ENCODE peak calls at places on chromosomes 4 and X, in six cellular contexts. T, L, U, P, W and S are unnamed samples.

GRCh38 chr4:95867919-95868318 is 28.0 kb downstream of the PDHA2 start:
- DNase-seq in L (peak; percentile 26), U (no peak), W (no peak), P (peak; percentile 13), T (no peak), S (no peak)

GRCh38 chrX:153873282-153874090 is 12.5 kb downstream of the L1CAM start:
- DNase-seq in U (no peak), W (peak; percentile 65), P (no peak), T (no peak), L (no peak), S (no peak)

GRCh38 chrX:129495941-129496340 is 27.3 kb downstream of the SMARCA1 start:
- DNase-seq in L (peak; percentile 33), P (peak; percentile 65), W (no peak), T (no peak), U (peak; percentile 48), S (no peak)

GRCh38 chrX:2572740-2573139 is 72.0 kb upstream of the DHRSX start:
- DNase-seq in T (no peak), P (peak; percentile 59), U (no peak), W (no peak), L (no peak), S (no peak)

GRCh38 chrX:40105791-40106676 is 8.3 kb upstream of the BCOR start:
- DNase-seq in L (peak; percentile 71), T (peak; percentile 70), P (peak; percentile 53), W (no peak), U (no peak), S (peak; percentile 87)

GRCh38 chrX:118807151-118808017 is 16.2 kb upstream of the ZCCHC12 start:
- DNase-seq in W (peak; percentile 30), P (peak; percentile 64), L (peak; percentile 47), T (no peak), U (peak; percentile 52), S (peak; percentile 48)

GRCh38 chrX:13579696-13580095 is 10.3 kb downstream of the EGFL6 start:
- DNase-seq in W (no peak), L (no peak), P (no peak), T (no peak), U (no peak), S (no peak)

GRCh38 chr4:147492301-147492700 is 11.4 kb downstream of the EDNRA start:
- DNase-seq in L (peak; percentile 37), T (no peak), W (no peak), U (peak; percentile 33), P (no peak), S (no peak)

GRCh38 chrX:31112226-31112999 is 40.6 kb upstream of the FTHL17 start:
- DNase-seq in L (no peak), T (no peak), W (no peak), U (no peak), P (no peak), S (no peak)

GRCh38 chr4:807792-808191 is 18.1 kb downstream of the CPLX1 start:
- DNase-seq in U (no peak), T (no peak), P (no peak), W (no peak), L (no peak), S (no peak)

GRCh38 chr4:112210777-112211176 is 20.8 kb upstream of the AP1AR start:
- DNase-seq in T (no peak), U (no peak), L (no peak), P (no peak), W (no peak), S (no peak)

GRCh38 chrX:38437093-38437492 is 84.7 kb downstream of the OTC start:
- DNase-seq in W (no peak), P (peak; percentile 40), T (no peak), U (peak; percentile 0), L (no peak), S (no peak)

GRCh38 chr4:3465698-3466671 is 2.9 kb downstream of the DOK7 start:
- DNase-seq in W (no peak), U (no peak), P (no peak), L (no peak), T (no peak), S (peak; percentile 74)

GRCh38 chr4:101020956-101021355 is 326.4 kb downstream of the PPP3CA start:
- DNase-seq in T (no peak), W (no peak), U (peak; percentile 75), L (peak; percentile 79), P (no peak), S (no peak)

GRCh38 chr4:124685851-124686250 is 26.7 kb downstream of the ANKRD50 start:
- DNase-seq in L (no peak), U (no peak), P (no peak), T (no peak), W (no peak), S (no peak)

GRCh38 chr4:41358626-41359025 is 101.9 kb downstream of the UCHL1 start:
- DNase-seq in L (peak; percentile 24), U (no peak), W (no peak), T (no peak), P (no peak), S (no peak)

GRCh38 chrX:64338296-64338695 is 57.0 kb downstream of the MTMR8 start:
- DNase-seq in L (no peak), W (no peak), T (no peak), P (peak; percentile 56), U (no peak), S (no peak)

GRCh38 chrX:17007134-17007768 is 60.8 kb downstream of the REPS2 start:
- DNase-seq in W (no peak), U (no peak), T (no peak), P (no peak), L (peak; percentile 0), S (peak; percentile 42)

GRCh38 chr4:48445704-48446103 is 37.4 kb upstream of the SLC10A4 start:
- DNase-seq in W (no peak), P (peak; percentile 58), L (peak; percentile 13), U (peak; percentile 12), T (no peak), S (no peak)

GRCh38 chrX:63686878-63687714 is 97.9 kb downstream of the ARHGEF9 start:
- DNase-seq in T (peak; percentile 43), P (peak; percentile 71), U (peak; percentile 45), W (peak; percentile 21), L (peak; percentile 57), S (peak; percentile 26)

GRCh38 chr4:53916431-53916889 is 147.9 kb downstream of the CHIC2 start:
- DNase-seq in T (no peak), L (no peak), P (peak; percentile 40), U (peak; percentile 83), W (no peak), S (no peak)

GRCh38 chr4:183729430-183730328 is 70.6 kb downstream of the TRAPPC11 start:
- DNase-seq in U (peak; percentile 70), P (no peak), W (no peak), L (peak; percentile 7), T (no peak), S (no peak)

GRCh38 chr4:163256680-163257343 is 75.6 kb downstream of the NPY1R start:
- DNase-seq in P (no peak), U (no peak), W (no peak), L (no peak), T (no peak), S (no peak)

GRCh38 chr4:176769519-176769918 is 23.2 kb downstream of the VEGFC start:
- DNase-seq in P (no peak), T (no peak), W (no peak), L (peak; percentile 91), U (peak; percentile 99), S (no peak)

GRCh38 chrX:135974279-135974856 is 580 bp upstream of the MMGT1 start:
- DNase-seq in T (peak; percentile 48), U (peak; percentile 52), P (peak; percentile 23), W (peak; percentile 54), L (peak; percentile 60), S (peak; percentile 69)

GRCh38 chrX:3006500-3006899 is at the start of gene ARSH:
- DNase-seq in U (no peak), T (no peak), L (no peak), W (no peak), P (no peak), S (no peak)

DNA sequence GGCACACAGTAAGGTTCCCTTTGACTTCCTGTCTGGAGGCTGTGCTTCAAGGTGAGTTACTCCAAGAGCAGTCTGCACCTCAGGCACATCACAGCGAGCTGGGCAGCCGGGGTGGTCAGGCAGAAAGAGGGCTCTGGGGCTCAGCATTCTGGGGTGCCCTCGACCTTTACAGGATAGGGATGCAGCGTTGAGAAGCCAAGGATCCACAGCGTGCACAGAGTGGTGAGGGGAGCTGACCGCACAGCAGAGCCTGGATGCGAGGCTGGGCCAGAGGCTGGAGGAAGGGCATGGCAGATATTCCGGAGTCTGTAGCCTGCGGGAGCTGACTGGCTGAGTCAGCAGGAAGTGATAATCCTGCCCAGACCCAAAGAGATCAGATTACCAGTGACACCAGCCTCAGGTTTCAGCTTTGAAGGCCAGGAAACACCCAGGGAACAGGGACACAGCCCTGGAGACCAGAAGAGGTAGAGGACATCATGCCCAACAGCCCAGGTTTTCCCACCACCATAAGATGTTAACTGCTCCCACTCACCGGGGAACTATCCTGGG is 38.4 kb upstream of the PDLIM3 start:
- DNase-seq in P (peak; percentile 92), W (no peak), L (peak; percentile 93), U (peak; percentile 80), T (peak; percentile 57), S (peak; percentile 88)
- H3K4me2 ChIP-seq in P (peak overlapping the region; percentile 11), W (no peak overlapping the region), L (no peak overlapping the region), U (peak overlapping the region; percentile 11), T (peak overlapping the region; percentile 57), S (no peak overlapping the region)

GRCh38 chrX:21930986-21931385 is 9.5 kb upstream of the SMS start:
- DNase-seq in P (no peak), W (no peak), U (no peak), L (no peak), T (no peak), S (no peak)

GRCh38 chrX:21933077-21933476 is 7.4 kb upstream of the SMS start:
- DNase-seq in L (no peak), P (no peak), U (no peak), W (no peak), T (peak; percentile 62), S (peak; percentile 51)

GRCh38 chrX:21932277-21932996 is 8.1 kb upstream of the SMS start:
- DNase-seq in U (peak; percentile 97), L (peak; percentile 93), P (peak; percentile 80), W (no peak), T (no peak), S (no peak)

GRCh38 chrX:21929209-21929608 is 11.3 kb upstream of the SMS start:
- DNase-seq in L (no peak), P (no peak), U (no peak), W (no peak), T (no peak), S (no peak)

GRCh38 chrX:21934414-21934813 is 6.1 kb upstream of the SMS start:
- DNase-seq in W (no peak), T (no peak), U (no peak), P (peak; percentile 77), L (no peak), S (no peak)
- H4K91ac ChIP-seq in W (no peak overlapping the region), T (no peak overlapping the region), U (peak overlapping the region; percentile 69), P (peak overlapping the region; percentile 45), L (no peak overlapping the region), S (no peak overlapping the region)

GRCh38 chr4:42816864-42817263 is 75.6 kb upstream of the GRXCR1 start:
- DNase-seq in U (no peak), L (no peak), T (no peak), W (no peak), P (no peak), S (no peak)
- H3K4me2 ChIP-seq in U (no peak overlapping the region), L (no peak overlapping the region), T (no peak overlapping the region), W (no peak overlapping the region), P (no peak overlapping the region), S (no peak overlapping the region)

DNA sequence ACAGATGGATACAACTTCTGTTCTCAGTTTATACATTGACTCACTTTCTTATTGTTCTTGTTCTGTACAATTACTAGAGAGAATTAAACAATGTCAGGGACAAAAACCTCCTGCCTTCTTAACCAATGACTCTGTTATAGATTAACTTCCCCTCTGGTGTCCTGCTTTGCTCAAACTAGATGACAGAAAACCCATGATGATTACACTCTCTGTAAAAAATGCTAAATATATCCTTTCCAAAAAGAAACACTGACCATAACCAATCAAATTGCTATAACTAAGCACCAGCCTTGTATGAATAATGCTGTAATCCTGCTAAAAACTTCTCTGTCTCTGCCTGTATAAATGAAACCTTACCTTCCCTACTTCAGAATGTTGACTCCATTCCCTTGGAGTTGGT is 29.8 kb upstream of the IL13RA2 start:
- DNase-seq in L (peak; percentile 8), W (no peak), P (no peak), U (peak; percentile 49), T (no peak), S (no peak)
- H4K91ac ChIP-seq in L (no peak overlapping the region), W (no peak overlapping the region), P (no peak overlapping the region), U (no peak overlapping the region), T (no peak overlapping the region), S (no peak overlapping the region)